ENCODE peak calls at places on chromosomes 5 and 9, in ten cellular contexts. Z is type B pancreatic cell; M is renal cortical epithelial cell; A is IMR-90; S is stimulated activated CD4-positive, alpha-beta T cell treated with anti-CD3 and anti-CD28 coated beads, Interleukin-15, amount 100 ng/mL, for 24 hours; C is memory B cell; P is mammary epithelial cell; D is COR-L47; R is NCI-H2081; B is activated T-cell treated with anti-CD3 and anti-CD28 coated beads, Interleukin-2, amount 50 U/mL, for 48 hours. W is an unnamed sample.
A peak's percentile ranks its signal among the peaks of the same experiment; 100 is the strongest.

GRCh38 chr5:116622375-116623075 is 47.9 kb upstream of the SEMA6A start:
- DNase-seq in M (no peak), C (no peak), D (no peak), A (no peak), Z (no peak), S (no peak), P (no peak), R (no peak), B (no peak), W (no peak)

GRCh38 chr9:132210472-132211145 is 48.8 kb downstream of the NTNG2 start:
- DNase-seq in P (peak; percentile 71), M (peak; percentile 49), Z (no peak), A (peak; percentile 94), C (no peak), S (peak; percentile 13), R (no peak), B (peak; percentile 37), D (no peak), W (no peak)

GRCh38 chr5:152542741-152543140 is 137.7 kb upstream of the NMUR2 start:
- DNase-seq in D (no peak), S (no peak), C (no peak), Z (no peak), B (no peak), A (no peak), R (no peak), M (peak; percentile 31), P (peak; percentile 47), W (no peak)

GRCh38 chr5:69189162-69190086 is at the start of gene CENPH:
- DNase-seq in B (peak; percentile 96), Z (peak; percentile 94), R (peak; percentile 86), A (peak; percentile 88), S (peak; percentile 95), P (peak; percentile 87), C (peak; percentile 88), D (peak; percentile 87), M (peak; percentile 83), W (peak; percentile 94)

GRCh38 chr9:138071731-138072130 is 194.1 kb downstream of the CACNA1B start:
- DNase-seq in C (no peak), A (no peak), D (no peak), S (no peak), M (no peak), R (no peak), B (peak; percentile 2), Z (peak; percentile 53), P (no peak), W (no peak)

GRCh38 chr5:13910637-13911288 is 33.7 kb downstream of the DNAH5 start:
- DNase-seq in S (no peak), Z (no peak), C (no peak), A (no peak), M (peak; percentile 95), D (no peak), R (no peak), B (no peak), P (no peak), W (no peak)

GRCh38 chr5:162096448-162096847 is 28.9 kb downstream of the GABRG2 start:
- DNase-seq in S (no peak), Z (no peak), B (no peak), C (no peak), P (no peak), M (peak; percentile 3), D (no peak), A (no peak), R (no peak), W (no peak)

GRCh38 chr5:140882591-140882899 is 621 bp downstream of the PCDHA13 start:
- DNase-seq in Z (no peak), S (no peak), B (no peak), M (no peak), D (peak; percentile 33), R (no peak), C (no peak), A (no peak), P (peak; percentile 49), W (no peak)

GRCh38 chr9:132795511-132796303 is 82.4 kb downstream of the AK8 start:
- DNase-seq in Z (peak; percentile 25), M (no peak), P (no peak), C (no peak), A (no peak), R (no peak), B (no peak), D (no peak), S (no peak), W (no peak)

GRCh38 chr9:124078641-124079040 is 67.1 kb downstream of the LHX2 start:
- DNase-seq in Z (no peak), S (no peak), A (peak; percentile 48), R (no peak), D (no peak), C (no peak), M (peak; percentile 66), B (no peak), P (peak; percentile 12), W (no peak)